ENCODE peak calls at places on chromosomes 3 and 15, in four cellular contexts. One of them, this sample, is unnamed. For H3K4me1 and H3K36me3, the result is how much of the 10 kb centered on the place peaks cover.

GRCh38 chr3:6799264-6799915 is 61.5 kb upstream of the GRM7 start:
- DNase-seq in pancreas: peak
- DNase-seq in CD4-positive, CD25-positive, alpha-beta regulatory T cell: peak
- DNase-seq in tibial artery: no peak
- DNase-seq in this sample: peak

GRCh38 chr3:128217702-128218475 is 64.6 kb downstream of the EEFSEC start:
- DNase-seq in pancreas: no peak
- DNase-seq in CD4-positive, CD25-positive, alpha-beta regulatory T cell: peak
- DNase-seq in tibial artery: no peak
- DNase-seq in this sample: no peak

GRCh38 chr15:56040081-56041035 is 46.9 kb upstream of the NEDD4 start:
- DNase-seq in CD4-positive, CD25-positive, alpha-beta regulatory T cell: no peak
- DNase-seq in pancreas: peak
- DNase-seq in tibial artery: peak
- DNase-seq in this sample: no peak

GRCh38 chr3:159928071-159928491 is 60.6 kb upstream of the IL12A start:
- DNase-seq in pancreas: no peak
- DNase-seq in tibial artery: no peak
- DNase-seq in CD4-positive, CD25-positive, alpha-beta regulatory T cell: no peak
- DNase-seq in this sample: no peak

GRCh38 chr15:31550211-31550848 is 223.7 kb downstream of the KLF13 start:
- DNase-seq in CD4-positive, CD25-positive, alpha-beta regulatory T cell: no peak
- DNase-seq in tibial artery: no peak
- DNase-seq in pancreas: no peak
- DNase-seq in this sample: no peak

GRCh38 chr3:190728574-190729246 is 133.8 kb downstream of the GMNC start:
- DNase-seq in CD4-positive, CD25-positive, alpha-beta regulatory T cell: no peak
- DNase-seq in tibial artery: no peak
- DNase-seq in pancreas: no peak
- DNase-seq in this sample: no peak

GRCh38 chr3:133503409-133503808 is 70.1 kb upstream of the CDV3 start:
- DNase-seq in tibial artery: no peak
- DNase-seq in CD4-positive, CD25-positive, alpha-beta regulatory T cell: no peak
- DNase-seq in pancreas: no peak
- DNase-seq in this sample: no peak

GRCh38 chr3:52636673-52637072 is 49.0 kb downstream of the PBRM1 start:
- DNase-seq in tibial artery: no peak
- DNase-seq in CD4-positive, CD25-positive, alpha-beta regulatory T cell: no peak
- DNase-seq in pancreas: no peak
- DNase-seq in this sample: no peak

GRCh38 chr3:176919836-176920760 is 277.2 kb downstream of the TBL1XR1 start:
- DNase-seq in CD4-positive, CD25-positive, alpha-beta regulatory T cell: no peak
- DNase-seq in pancreas: no peak
- DNase-seq in tibial artery: no peak
- DNase-seq in this sample: no peak

GRCh38 chr3:154795582-154795981 is 284.5 kb upstream of the MME start:
- DNase-seq in tibial artery: no peak
- DNase-seq in CD4-positive, CD25-positive, alpha-beta regulatory T cell: no peak
- DNase-seq in pancreas: no peak
- DNase-seq in this sample: no peak

GRCh38 chr3:129065727-129066087 is 5.1 kb downstream of the GP9 start:
- DNase-seq in tibial artery: no peak
- DNase-seq in CD4-positive, CD25-positive, alpha-beta regulatory T cell: no peak
- DNase-seq in pancreas: no peak
- DNase-seq in this sample: no peak

GRCh38 chr3:101932326-101933108 is 83.2 kb downstream of the NFKBIZ start:
- DNase-seq in CD4-positive, CD25-positive, alpha-beta regulatory T cell: no peak
- DNase-seq in tibial artery: no peak
- DNase-seq in pancreas: no peak
- DNase-seq in this sample: no peak

GRCh38 chr3:61562810-61563613 is 1.6 kb downstream of the PTPRG start:
- DNase-seq in pancreas: peak
- DNase-seq in tibial artery: peak
- DNase-seq in CD4-positive, CD25-positive, alpha-beta regulatory T cell: peak
- DNase-seq in this sample: no peak

GRCh38 chr15:80694624-80695098 is 449 bp upstream of the ABHD17C start:
- DNase-seq in tibial artery: no peak
- DNase-seq in CD4-positive, CD25-positive, alpha-beta regulatory T cell: peak
- DNase-seq in pancreas: peak
- DNase-seq in this sample: peak

DNA sequence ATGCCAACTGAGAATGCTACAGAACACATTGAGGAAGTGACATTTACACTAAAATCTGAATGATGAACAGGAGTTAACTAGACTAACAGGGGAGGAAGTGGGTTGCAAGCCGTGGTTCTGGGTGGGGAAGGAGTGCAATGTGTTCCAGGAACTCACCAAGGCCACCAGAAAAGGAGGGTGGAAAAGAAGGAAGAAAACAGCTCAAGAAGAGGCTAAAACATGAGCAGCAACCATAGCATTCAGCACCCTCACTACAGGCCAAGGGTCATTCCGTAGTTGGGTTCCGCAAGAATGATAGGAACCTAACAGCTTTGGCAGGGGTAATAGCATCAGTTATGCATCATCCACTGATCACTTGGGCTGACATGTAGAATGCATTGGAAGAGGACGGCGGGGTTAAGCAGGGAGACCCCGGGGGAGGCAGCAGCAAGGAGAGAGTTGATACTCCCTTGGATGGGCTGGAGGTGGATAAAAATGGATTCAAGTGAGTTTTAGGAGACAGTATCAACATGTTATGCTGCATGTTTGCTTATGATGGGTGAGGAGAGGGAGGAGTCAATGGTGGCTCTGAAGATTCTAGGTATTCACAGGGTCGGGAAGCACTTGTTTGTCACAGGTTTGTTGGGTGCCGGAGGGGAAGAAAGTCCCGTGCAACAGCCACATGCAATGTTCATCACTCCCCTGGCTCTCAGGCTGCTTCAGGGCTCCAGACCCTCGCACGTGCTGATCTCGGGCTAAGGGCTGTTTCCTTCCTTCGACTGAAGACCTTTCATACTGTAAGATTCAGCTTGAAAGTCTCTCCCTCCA is 53.2 kb downstream of the LIPC start:
- DNase-seq in tibial artery: peak
- DNase-seq in pancreas: no peak
- DNase-seq in CD4-positive, CD25-positive, alpha-beta regulatory T cell: peak
- DNase-seq in this sample: peak
- H3K4me1 ChIP-seq in tibial artery: under half
- H3K4me1 ChIP-seq in pancreas: under half
- H3K4me1 ChIP-seq in CD4-positive, CD25-positive, alpha-beta regulatory T cell: under half
- H3K4me1 ChIP-seq in this sample: under half

DNA sequence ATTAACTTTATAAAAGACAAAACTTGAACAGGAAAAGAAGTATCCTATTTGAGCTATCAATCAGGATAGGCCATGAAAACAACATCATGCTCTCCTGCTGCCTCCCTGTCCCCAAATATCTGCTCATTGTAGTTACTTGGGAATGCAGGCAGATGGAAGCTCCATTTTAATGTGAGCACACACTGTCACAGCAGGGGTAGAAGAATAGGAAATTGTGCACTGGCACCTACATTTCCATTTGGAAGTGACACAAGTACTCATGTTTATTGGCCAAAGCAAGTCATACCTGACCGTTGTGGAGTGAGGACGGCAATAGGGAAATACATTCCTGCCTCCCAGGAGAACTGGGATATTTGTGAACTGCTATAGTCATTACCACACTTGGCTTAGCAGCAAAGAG is 52.4 kb downstream of the ASTE1 start:
- DNase-seq in pancreas: no peak
- DNase-seq in CD4-positive, CD25-positive, alpha-beta regulatory T cell: no peak
- DNase-seq in tibial artery: no peak
- DNase-seq in this sample: no peak
- H3K36me3 ChIP-seq in pancreas: under half
- H3K36me3 ChIP-seq in CD4-positive, CD25-positive, alpha-beta regulatory T cell: half or more
- H3K36me3 ChIP-seq in tibial artery: under half
- H3K36me3 ChIP-seq in this sample: under half

DNA sequence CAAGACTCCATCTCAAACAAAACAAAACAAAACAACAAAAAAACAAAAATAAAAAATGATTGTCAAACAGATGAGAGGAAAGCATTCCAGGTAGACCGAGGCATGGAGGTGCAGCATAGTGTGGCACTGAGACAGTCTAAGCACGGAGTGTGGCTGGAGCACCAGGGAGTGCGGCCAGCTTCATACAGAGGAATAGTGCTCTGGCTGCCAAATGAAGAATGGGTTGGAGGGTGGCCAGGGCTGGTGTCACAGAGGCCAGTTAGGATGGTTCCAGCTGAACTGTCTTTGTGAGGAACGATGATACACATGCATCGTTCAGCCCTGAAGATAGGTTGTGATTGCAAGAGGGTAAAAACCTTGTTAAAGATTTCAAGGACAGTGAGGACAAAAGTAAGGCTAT is 28.3 kb downstream of the MITF start:
- DNase-seq in tibial artery: no peak
- DNase-seq in pancreas: no peak
- DNase-seq in CD4-positive, CD25-positive, alpha-beta regulatory T cell: no peak
- DNase-seq in this sample: no peak
- H3K4me1 ChIP-seq in tibial artery: under half
- H3K4me1 ChIP-seq in pancreas: under half
- H3K4me1 ChIP-seq in CD4-positive, CD25-positive, alpha-beta regulatory T cell: under half
- H3K4me1 ChIP-seq in this sample: under half

GRCh38 chr3:19363071-19363470 is 214.8 kb downstream of the KCNH8 start:
- DNase-seq in pancreas: no peak
- DNase-seq in CD4-positive, CD25-positive, alpha-beta regulatory T cell: no peak
- DNase-seq in tibial artery: no peak
- DNase-seq in this sample: no peak
- H3K36me3 ChIP-seq in pancreas: under half
- H3K36me3 ChIP-seq in CD4-positive, CD25-positive, alpha-beta regulatory T cell: under half
- H3K36me3 ChIP-seq in tibial artery: under half
- H3K36me3 ChIP-seq in this sample: under half

GRCh38 chr3:149199474-149199873 is 22.2 kb downstream of the CP start:
- DNase-seq in pancreas: no peak
- DNase-seq in tibial artery: no peak
- DNase-seq in CD4-positive, CD25-positive, alpha-beta regulatory T cell: no peak
- DNase-seq in this sample: no peak

GRCh38 chr3:149198611-149199010 is 23.0 kb downstream of the CP start:
- DNase-seq in tibial artery: no peak
- DNase-seq in pancreas: no peak
- DNase-seq in CD4-positive, CD25-positive, alpha-beta regulatory T cell: no peak
- DNase-seq in this sample: no peak

GRCh38 chr3:149197669-149198068 is 24.0 kb downstream of the CP start:
- DNase-seq in pancreas: no peak
- DNase-seq in tibial artery: no peak
- DNase-seq in CD4-positive, CD25-positive, alpha-beta regulatory T cell: no peak
- DNase-seq in this sample: no peak

DNA sequence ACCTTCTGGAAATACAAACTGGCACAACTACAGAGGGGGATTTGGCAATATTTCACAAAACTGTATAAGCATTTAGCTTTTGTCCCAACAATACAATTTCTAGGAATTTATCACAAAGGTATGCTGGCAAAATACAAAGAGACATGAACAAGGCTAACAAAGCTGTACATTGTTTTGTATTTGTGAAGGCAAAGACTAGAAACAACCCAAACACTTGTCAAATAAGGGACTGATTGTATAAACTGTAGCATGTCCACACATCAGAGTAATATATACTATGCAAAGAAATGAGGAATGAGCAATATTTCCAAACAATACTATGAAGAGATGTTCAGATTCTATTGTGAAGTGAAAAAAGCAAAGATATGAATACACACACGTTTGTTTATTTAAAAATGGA is 26.4 kb downstream of the CP start:
- DNase-seq in tibial artery: no peak
- DNase-seq in CD4-positive, CD25-positive, alpha-beta regulatory T cell: no peak
- DNase-seq in pancreas: no peak
- DNase-seq in this sample: no peak
- H3K4me1 ChIP-seq in tibial artery: under half
- H3K4me1 ChIP-seq in CD4-positive, CD25-positive, alpha-beta regulatory T cell: under half
- H3K4me1 ChIP-seq in pancreas: under half
- H3K4me1 ChIP-seq in this sample: under half

GRCh38 chr15:39948817-39949216 is 14.9 kb downstream of the EIF2AK4 start:
- DNase-seq in pancreas: no peak
- DNase-seq in tibial artery: no peak
- DNase-seq in CD4-positive, CD25-positive, alpha-beta regulatory T cell: no peak
- DNase-seq in this sample: no peak

GRCh38 chr15:39946862-39947261 is 12.9 kb downstream of the EIF2AK4 start:
- DNase-seq in CD4-positive, CD25-positive, alpha-beta regulatory T cell: no peak
- DNase-seq in pancreas: no peak
- DNase-seq in tibial artery: no peak
- DNase-seq in this sample: no peak

GRCh38 chr15:39947401-39948197 is 13.7 kb downstream of the EIF2AK4 start:
- DNase-seq in CD4-positive, CD25-positive, alpha-beta regulatory T cell: peak
- DNase-seq in tibial artery: no peak
- DNase-seq in pancreas: no peak
- DNase-seq in this sample: no peak

GRCh38 chr15:39953521-39953920 is 19.6 kb downstream of the EIF2AK4 start:
- DNase-seq in pancreas: no peak
- DNase-seq in CD4-positive, CD25-positive, alpha-beta regulatory T cell: no peak
- DNase-seq in tibial artery: no peak
- DNase-seq in this sample: no peak

GRCh38 chr15:39951561-39951960 is 17.6 kb downstream of the EIF2AK4 start:
- DNase-seq in pancreas: no peak
- DNase-seq in tibial artery: no peak
- DNase-seq in CD4-positive, CD25-positive, alpha-beta regulatory T cell: no peak
- DNase-seq in this sample: no peak
- H3K36me3 ChIP-seq in pancreas: under half
- H3K36me3 ChIP-seq in tibial artery: half or more
- H3K36me3 ChIP-seq in CD4-positive, CD25-positive, alpha-beta regulatory T cell: under half
- H3K36me3 ChIP-seq in this sample: under half

This sample was measured in naive thymus-derived CD4-positive, alpha-beta T cell.